ENCODE peak calls at places on chromosomes 1 and 21, in four cellular contexts. P is GM12878, J is K562, M is HepG2. H is an unnamed sample.

GRCh38 chr1:78279051-78279450 is 211.7 kb upstream of the PTGFR start:
- DNase-seq in J (no peak), M (no peak), P (no peak), H (no peak)

GRCh38 chr1:222247081-222247480 is 300.8 kb downstream of the HHIPL2 start:
- DNase-seq in J (no peak), P (no peak), M (no peak), H (no peak)

GRCh38 chr1:2539312-2539907 is 9.3 kb upstream of the HES5 start:
- DNase-seq in M (no peak), P (no peak), J (peak; percentile 64), H (peak; percentile 83)

GRCh38 chr1:109357673-109358072 is 40.0 kb downstream of the SORT1 start:
- DNase-seq in M (no peak), J (no peak), P (no peak), H (no peak)

GRCh38 chr1:18283601-18284385 is 176.2 kb downstream of the IGSF21 start:
- DNase-seq in P (peak; percentile 71), J (no peak), M (no peak), H (no peak)

GRCh38 chr1:38817958-38818705 is 41.4 kb downstream of the RRAGC start:
- DNase-seq in J (peak; percentile 83), M (no peak), P (no peak), H (peak; percentile 83)

GRCh38 chr21:35204850-35205564 is 155.9 kb upstream of the RUNX1 start:
- DNase-seq in M (no peak), P (no peak), J (peak; percentile 76), H (no peak)

GRCh38 chr1:54460861-54461382 is 54.7 kb upstream of the SSBP3 start:
- DNase-seq in P (no peak), M (no peak), J (no peak), H (no peak)

GRCh38 chr1:220368352-220369265 is 96.4 kb upstream of the RAB3GAP2 start:
- DNase-seq in P (no peak), M (no peak), J (no peak), H (no peak)

GRCh38 chr1:150925080-150925479 is 1.1 kb upstream of the SETDB1 start:
- DNase-seq in J (no peak), P (no peak), M (no peak), H (peak; percentile 16)

GRCh38 chr1:98421098-98421460 is 240.4 kb upstream of the SNX7 start:
- DNase-seq in J (no peak), P (no peak), M (no peak), H (no peak)

GRCh38 chr1:45512641-45513054 is 9.0 kb downstream of the PRDX1 start:
- DNase-seq in M (peak; percentile 76), P (no peak), J (peak; percentile 70), H (peak; percentile 67)
- TF ChIP-seq ATF3 in M (no peak), P (peak; percentile 8), J (no peak), H (no peak)

GRCh38 chr1:84107955-84108354 is 36.1 kb upstream of the PRKACB start:
- DNase-seq in M (no peak), J (no peak), P (no peak), H (no peak)

GRCh38 chr1:84108900-84109578 is 35.0 kb upstream of the PRKACB start:
- DNase-seq in P (no peak), J (no peak), M (no peak), H (no peak)

GRCh38 chr1:84101204-84101603 is 42.9 kb upstream of the PRKACB start:
- DNase-seq in M (no peak), P (no peak), J (no peak), H (no peak)

GRCh38 chr1:84103197-84103992 is 40.7 kb upstream of the PRKACB start:
- DNase-seq in J (peak; percentile 78), P (no peak), M (peak; percentile 37), H (no peak)
- TF ChIP-seq CREM in J (peak; percentile 81), P (peak; percentile 28), M (no peak), H (no peak)

GRCh38 chr1:228361314-228362140 is 45.1 kb downstream of the TRIM11 start:
- DNase-seq in J (no peak), P (no peak), M (no peak), H (peak; percentile 8)
- TF ChIP-seq ATF3 in J (no peak), P (no peak), M (no peak), H (no peak)

DNA sequence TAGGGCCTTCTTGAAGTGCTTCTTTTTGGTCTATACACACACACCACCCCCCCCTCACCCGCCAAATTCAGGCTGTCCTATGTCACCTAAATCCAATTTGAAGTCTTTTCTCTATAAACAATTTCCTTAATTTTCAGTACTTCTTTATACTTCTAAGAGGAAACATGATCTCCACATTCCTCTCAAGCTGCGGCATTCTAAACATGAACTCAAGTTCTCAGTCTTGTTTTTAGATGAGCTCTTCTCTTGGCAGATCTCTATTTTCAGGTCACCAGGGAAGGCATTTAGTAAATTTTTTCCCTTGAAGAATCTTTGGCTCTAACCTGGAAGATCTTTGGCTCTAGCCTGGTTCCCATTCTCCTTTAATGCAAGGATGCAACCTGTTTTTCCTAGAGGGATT is 193.4 kb downstream of the ATG4C start:
- DNase-seq in J (no peak), P (no peak), M (no peak), H (no peak)
- TF ChIP-seq CREM in J (no peak), P (no peak), M (no peak), H (no peak)